ENCODE peak calls at places on chromosome 7, in four cellular contexts. B is H1, N is GM12878, J is K562. V is an unnamed sample.

GRCh38 chr7:33692956-33693355 is 212.4 kb upstream of the BMPER start:
- DNase-seq in B (no peak), N (no peak), J (no peak), V (no peak)

GRCh38 chr7:154927624-154928125 is 75.2 kb downstream of the PAXIP1 start:
- DNase-seq in B (peak; percentile 69), N (peak; percentile 39), J (peak; percentile 79), V (peak; percentile 87)

GRCh38 chr7:18526368-18526878 is 30.9 kb downstream of the HDAC9 start:
- DNase-seq in B (no peak), N (no peak), J (no peak), V (no peak)

GRCh38 chr7:17741426-17741825 is 198.9 kb downstream of the SNX13 start:
- DNase-seq in B (no peak), N (no peak), J (no peak), V (no peak)

GRCh38 chr7:69431626-69432025 is 166.6 kb upstream of the AUTS2 start:
- DNase-seq in B (no peak), N (no peak), J (no peak), V (no peak)

GRCh38 chr7:155860840-155861479 is 48.7 kb upstream of the SHH start:
- DNase-seq in B (no peak), N (no peak), J (no peak), V (no peak)

GRCh38 chr7:128860158-128861073 is 2.2 kb upstream of the ATP6V1F start:
- DNase-seq in B (no peak), N (no peak), J (peak; percentile 91), V (no peak)

GRCh38 chr7:23333671-23334246 is 34.6 kb downstream of the MALSU1 start:
- DNase-seq in B (no peak), N (no peak), J (no peak), V (no peak)

GRCh38 chr7:38975944-38976392 is 1.7 kb upstream of the POU6F2 start:
- DNase-seq in B (peak; percentile 80), N (no peak), J (no peak), V (no peak)

GRCh38 chr7:99827040-99827778 is 604 bp upstream of the CYP3A43 start:
- DNase-seq in B (peak; percentile 13), N (no peak), J (no peak), V (no peak)

GRCh38 chr7:155447603-155448002 is 10.3 kb upstream of the EN2 start:
- DNase-seq in B (no peak), N (no peak), J (no peak), V (no peak)

GRCh38 chr7:105215821-105216220 is 172.9 kb downstream of the SRPK2 start:
- DNase-seq in B (no peak), N (no peak), J (no peak), V (no peak)

GRCh38 chr7:24703296-24703695 is 54.0 kb downstream of the GSDME start:
- DNase-seq in B (peak; percentile 32), N (no peak), J (no peak), V (no peak)

GRCh38 chr7:73701357-73701995 is 18.0 kb downstream of the STX1A start:
- DNase-seq in B (peak; percentile 92), N (no peak), J (peak; percentile 77), V (peak; percentile 68)

GRCh38 chr7:4212376-4212775 is 469.7 kb upstream of the FOXK1 start:
- DNase-seq in B (no peak), N (no peak), J (no peak), V (no peak)

GRCh38 chr7:30088362-30088761 is 46.4 kb upstream of the MTURN start:
- DNase-seq in B (no peak), N (no peak), J (no peak), V (no peak)

GRCh38 chr7:114302858-114303257 is 111.8 kb upstream of the FOXP2 start:
- DNase-seq in B (no peak), N (no peak), J (no peak), V (peak; percentile 4)

GRCh38 chr7:126702242-126703016 is 550.3 kb downstream of the GRM8 start:
- DNase-seq in B (no peak), N (peak; percentile 84), J (no peak), V (no peak)

GRCh38 chr7:2689951-2690705 is 2.1 kb downstream of the AMZ1 start:
- DNase-seq in B (no peak), N (no peak), J (no peak), V (no peak)

GRCh38 chr7:138750926-138751464 is 46.8 kb upstream of the TMEM213 start:
- DNase-seq in B (no peak), N (no peak), J (no peak), V (no peak)

GRCh38 chr7:155885162-155886160 is 73.2 kb upstream of the SHH start:
- DNase-seq in B (no peak), N (no peak), J (no peak), V (no peak)

GRCh38 chr7:129213828-129214227 is 11.0 kb upstream of the AHCYL2 start:
- DNase-seq in B (peak; percentile 66), N (no peak), J (peak; percentile 42), V (no peak)

GRCh38 chr7:141731476-141732149 is 6.5 kb upstream of the SSBP1 start:
- DNase-seq in B (no peak), N (no peak), J (no peak), V (no peak)

GRCh38 chr7:137832382-137832781 is 14.4 kb downstream of the DGKI start:
- DNase-seq in B (no peak), N (no peak), J (no peak), V (no peak)

GRCh38 chr7:23759556-23760391 is 49.8 kb downstream of the STK31 start:
- DNase-seq in B (no peak), N (no peak), J (no peak), V (peak; percentile 51)

GRCh38 chr7:127146746-127147536 is 105.8 kb downstream of the GRM8 start:
- DNase-seq in B (no peak), N (no peak), J (no peak), V (no peak)

GRCh38 chr7:40883826-40884225 is 749.0 kb downstream of the SUGCT start:
- DNase-seq in B (no peak), N (no peak), J (no peak), V (no peak)

GRCh38 chr7:114085313-114085591 is 166.4 kb upstream of the PPP1R3A start:
- DNase-seq in B (no peak), N (no peak), J (no peak), V (no peak)

DNA sequence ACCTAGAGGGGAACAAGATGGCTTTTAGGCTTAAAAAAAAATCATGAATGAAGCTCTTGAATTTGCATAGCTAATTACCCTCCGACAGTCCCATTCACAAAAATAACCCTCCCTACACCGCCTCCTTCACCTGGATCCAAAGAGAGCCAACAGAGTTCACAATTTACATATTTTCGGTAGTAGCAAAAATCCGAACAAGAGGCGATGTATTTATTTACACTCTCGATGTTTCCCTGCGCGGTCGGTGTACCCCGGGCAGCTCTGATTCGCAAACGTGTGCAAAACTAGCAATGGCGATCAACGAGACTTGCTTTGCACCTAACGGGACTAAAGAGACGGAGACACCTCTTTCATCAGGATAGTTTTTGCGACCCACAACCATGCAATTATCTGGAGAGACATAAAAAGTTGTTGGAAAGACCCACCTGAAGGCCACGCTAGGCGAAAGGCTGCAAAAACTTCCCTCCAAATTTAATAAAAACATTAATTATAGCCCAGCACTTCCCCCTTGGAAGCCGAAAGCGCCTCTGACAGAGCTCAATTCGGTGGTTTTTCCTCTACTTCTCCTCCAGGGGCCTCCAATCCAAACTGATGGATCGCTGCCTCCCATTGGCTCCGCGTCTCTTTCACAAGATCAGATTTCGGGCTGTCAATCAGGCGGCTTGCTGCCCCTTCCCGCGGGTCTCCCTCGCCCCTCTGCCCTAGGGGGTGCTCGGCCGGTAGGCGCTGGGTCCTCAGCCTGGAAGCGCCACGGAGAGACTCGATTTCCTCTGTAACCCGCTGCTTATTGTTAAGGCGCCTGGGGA is at the start of gene ETV1:
- DNase-seq in B (peak; percentile 81), N (no peak), J (peak; percentile 86), V (no peak)
- TF ChIP-seq EGR1 in B (no peak), N (no peak), J (no peak), V (no peak)

GRCh38 chr7:91266067-91266930 is 2.1 kb downstream of the FZD1 start:
- DNase-seq in B (peak; percentile 56), N (no peak), J (no peak), V (no peak)
- TF ChIP-seq ZNF274 in B (no peak), N (no peak), J (no peak), V (no peak)

GRCh38 chr7:79615466-79615865 is 162.0 kb upstream of the MAGI2 start:
- DNase-seq in B (no peak), N (no peak), J (no peak), V (no peak)

GRCh38 chr7:79610301-79610700 is 156.8 kb upstream of the MAGI2 start:
- DNase-seq in B (no peak), N (no peak), J (no peak), V (no peak)

GRCh38 chr7:79612027-79612426 is 158.6 kb upstream of the MAGI2 start:
- DNase-seq in B (no peak), N (no peak), J (no peak), V (no peak)

GRCh38 chr7:79610905-79611304 is 157.4 kb upstream of the MAGI2 start:
- DNase-seq in B (no peak), N (no peak), J (no peak), V (no peak)

DNA sequence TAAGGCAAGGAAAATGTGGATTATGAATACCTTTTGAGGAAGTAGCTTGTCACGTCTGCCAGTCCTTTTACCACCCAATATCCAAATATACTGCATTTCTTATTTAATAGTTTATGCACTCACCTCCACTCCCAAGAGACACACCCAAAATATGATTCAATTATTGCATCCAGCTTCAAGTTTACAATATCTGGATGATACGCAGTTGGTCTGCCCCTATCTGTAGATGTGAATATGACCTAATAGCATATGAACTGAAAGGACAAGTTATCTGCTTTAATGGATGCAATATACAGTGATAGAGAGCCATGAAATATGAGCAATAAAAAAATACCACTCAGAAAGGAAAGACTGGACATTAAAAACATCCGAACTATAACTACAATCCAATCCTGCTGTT is 159.4 kb upstream of the MAGI2 start:
- DNase-seq in B (no peak), N (no peak), J (no peak), V (no peak)
- TF ChIP-seq EGR1 in B (no peak), N (no peak), J (no peak), V (no peak)

DNA sequence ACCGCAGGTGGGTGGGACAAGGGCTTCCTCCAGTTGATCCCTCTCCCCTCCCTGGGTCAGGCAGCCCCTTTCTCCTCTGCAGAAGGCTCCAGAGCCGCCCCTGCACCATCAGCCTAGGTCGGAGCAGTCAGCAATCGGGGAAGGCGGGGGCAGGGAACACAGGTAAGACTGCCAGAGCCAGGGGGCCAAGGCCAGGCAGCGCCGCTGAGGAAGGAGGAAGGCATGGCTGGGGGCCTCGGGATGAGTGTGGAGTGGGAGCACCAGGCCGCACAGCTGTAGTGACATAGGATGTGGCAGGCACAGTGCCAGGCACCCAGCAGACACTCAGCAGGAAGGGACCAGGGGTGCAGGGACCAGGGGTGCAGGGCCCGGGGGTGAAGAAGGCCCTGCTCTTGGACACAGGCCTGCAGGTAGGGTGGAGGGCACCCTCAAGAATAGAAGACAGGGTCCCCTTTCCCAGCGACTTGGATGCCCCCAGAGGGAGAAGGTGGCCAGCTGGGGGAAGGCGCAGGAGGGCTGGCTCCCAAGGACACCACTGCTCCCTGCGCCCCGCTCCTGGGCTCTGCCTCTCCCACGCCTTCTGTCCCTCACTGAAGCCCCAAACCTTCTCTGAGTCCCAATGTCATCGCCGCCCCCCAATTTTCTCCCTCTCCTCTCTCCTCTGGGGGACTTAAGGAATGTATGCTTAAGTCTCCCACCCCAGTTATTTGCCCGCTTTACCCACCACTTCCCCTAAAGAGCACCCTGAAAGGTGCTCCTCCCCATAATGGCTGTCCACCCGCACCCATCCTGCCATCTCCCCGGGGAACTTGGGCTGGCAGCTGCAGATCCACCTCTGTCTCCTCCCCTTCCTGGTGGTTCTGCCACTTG is 38.5 kb downstream of the CAMK2B start:
- DNase-seq in B (peak; percentile 31), N (no peak), J (no peak), V (no peak)
- TF ChIP-seq ZNF274 in B (no peak), N (no peak), J (no peak), V (no peak)

GRCh38 chr7:50739744-50740455 is 42.8 kb downstream of the GRB10 start:
- DNase-seq in B (no peak), N (no peak), J (no peak), V (no peak)
- TF ChIP-seq EGR1 in B (no peak), N (no peak), J (no peak), V (no peak)

GRCh38 chr7:55423891-55424290 is 58.8 kb downstream of the LANCL2 start:
- DNase-seq in B (no peak), N (no peak), J (no peak), V (no peak)
- TF ChIP-seq ZNF274 in B (no peak), N (no peak), J (no peak), V (no peak)